ENCODE peak calls at places on chromosome 11, in eight cellular contexts. One of them, this sample, is unnamed.

GRCh38 chr11:89293966-89294679 is 116.4 kb downstream of the TYR start:
- DNase-seq in kidney: peak
- DNase-seq in epithelial cell of esophagus: peak
- DNase-seq in dorsolateral prefrontal cortex: no peak
- DNase-seq in neural progenitor cell: peak
- DNase-seq in cardiac muscle cell: peak
- DNase-seq in right lobe of liver: no peak
- DNase-seq in progenitor cell of endocrine pancreas: peak
- DNase-seq in this sample: peak

GRCh38 chr11:26286472-26287066 is 45.4 kb upstream of the ANO3 start:
- DNase-seq in cardiac muscle cell: peak
- DNase-seq in kidney: no peak
- DNase-seq in dorsolateral prefrontal cortex: no peak
- DNase-seq in neural progenitor cell: peak
- DNase-seq in epithelial cell of esophagus: peak
- DNase-seq in right lobe of liver: no peak
- DNase-seq in progenitor cell of endocrine pancreas: no peak
- DNase-seq in this sample: no peak

GRCh38 chr11:65539401-65540289 is 14.8 kb downstream of the SCYL1 start:
- DNase-seq in dorsolateral prefrontal cortex: no peak
- DNase-seq in cardiac muscle cell: no peak
- DNase-seq in neural progenitor cell: peak
- DNase-seq in progenitor cell of endocrine pancreas: no peak
- DNase-seq in epithelial cell of esophagus: peak
- DNase-seq in right lobe of liver: no peak
- DNase-seq in kidney: peak
- DNase-seq in this sample: no peak

GRCh38 chr11:110526323-110526722 is 96.6 kb downstream of the FDX1 start:
- DNase-seq in neural progenitor cell: no peak
- DNase-seq in dorsolateral prefrontal cortex: no peak
- DNase-seq in cardiac muscle cell: no peak
- DNase-seq in kidney: no peak
- DNase-seq in progenitor cell of endocrine pancreas: no peak
- DNase-seq in epithelial cell of esophagus: no peak
- DNase-seq in right lobe of liver: no peak
- DNase-seq in this sample: no peak

GRCh38 chr11:62548545-62549335 is 2.1 kb upstream of the AHNAK start:
- DNase-seq in progenitor cell of endocrine pancreas: no peak
- DNase-seq in epithelial cell of esophagus: no peak
- DNase-seq in right lobe of liver: peak
- DNase-seq in cardiac muscle cell: no peak
- DNase-seq in neural progenitor cell: no peak
- DNase-seq in kidney: no peak
- DNase-seq in dorsolateral prefrontal cortex: no peak
- DNase-seq in this sample: no peak

GRCh38 chr11:129938764-129939163 is 43.4 kb upstream of the NFRKB start:
- DNase-seq in neural progenitor cell: no peak
- DNase-seq in cardiac muscle cell: no peak
- DNase-seq in kidney: no peak
- DNase-seq in epithelial cell of esophagus: no peak
- DNase-seq in progenitor cell of endocrine pancreas: no peak
- DNase-seq in right lobe of liver: no peak
- DNase-seq in dorsolateral prefrontal cortex: no peak
- DNase-seq in this sample: no peak

GRCh38 chr11:120972621-120973020 is 51.3 kb upstream of the TBCEL start:
- DNase-seq in kidney: no peak
- DNase-seq in progenitor cell of endocrine pancreas: no peak
- DNase-seq in cardiac muscle cell: no peak
- DNase-seq in neural progenitor cell: no peak
- DNase-seq in dorsolateral prefrontal cortex: no peak
- DNase-seq in right lobe of liver: no peak
- DNase-seq in epithelial cell of esophagus: no peak
- DNase-seq in this sample: no peak

GRCh38 chr11:62353841-62354240 is 16.6 kb downstream of the ASRGL1 start:
- DNase-seq in epithelial cell of esophagus: peak
- DNase-seq in cardiac muscle cell: no peak
- DNase-seq in dorsolateral prefrontal cortex: no peak
- DNase-seq in progenitor cell of endocrine pancreas: no peak
- DNase-seq in right lobe of liver: no peak
- DNase-seq in kidney: no peak
- DNase-seq in neural progenitor cell: no peak
- DNase-seq in this sample: no peak

GRCh38 chr11:88246680-88247079 is 71.4 kb upstream of the RAB38 start:
- DNase-seq in neural progenitor cell: no peak
- DNase-seq in kidney: no peak
- DNase-seq in epithelial cell of esophagus: peak
- DNase-seq in cardiac muscle cell: no peak
- DNase-seq in right lobe of liver: no peak
- DNase-seq in dorsolateral prefrontal cortex: no peak
- DNase-seq in progenitor cell of endocrine pancreas: no peak
- DNase-seq in this sample: peak

GRCh38 chr11:63405114-63405513 is 35.5 kb downstream of the SLC22A9 start:
- DNase-seq in epithelial cell of esophagus: peak
- DNase-seq in right lobe of liver: no peak
- DNase-seq in neural progenitor cell: no peak
- DNase-seq in kidney: no peak
- DNase-seq in progenitor cell of endocrine pancreas: no peak
- DNase-seq in dorsolateral prefrontal cortex: no peak
- DNase-seq in cardiac muscle cell: no peak
- DNase-seq in this sample: no peak

GRCh38 chr11:96200243-96200642 is 142.8 kb downstream of the MAML2 start:
- DNase-seq in progenitor cell of endocrine pancreas: no peak
- DNase-seq in right lobe of liver: no peak
- DNase-seq in cardiac muscle cell: no peak
- DNase-seq in dorsolateral prefrontal cortex: no peak
- DNase-seq in epithelial cell of esophagus: no peak
- DNase-seq in neural progenitor cell: no peak
- DNase-seq in kidney: no peak
- DNase-seq in this sample: peak

GRCh38 chr11:128039140-128040021 is 548.0 kb downstream of the ETS1 start:
- DNase-seq in epithelial cell of esophagus: peak
- DNase-seq in neural progenitor cell: no peak
- DNase-seq in kidney: peak
- DNase-seq in dorsolateral prefrontal cortex: no peak
- DNase-seq in right lobe of liver: no peak
- DNase-seq in progenitor cell of endocrine pancreas: no peak
- DNase-seq in cardiac muscle cell: no peak
- DNase-seq in this sample: peak

GRCh38 chr11:63599211-63600122 is 14.8 kb downstream of the PLAAT3 start:
- DNase-seq in dorsolateral prefrontal cortex: no peak
- DNase-seq in progenitor cell of endocrine pancreas: no peak
- DNase-seq in right lobe of liver: no peak
- DNase-seq in neural progenitor cell: no peak
- DNase-seq in kidney: no peak
- DNase-seq in cardiac muscle cell: no peak
- DNase-seq in epithelial cell of esophagus: peak
- DNase-seq in this sample: peak

GRCh38 chr11:88338223-88338661 is 706 bp upstream of the CTSC start:
- DNase-seq in neural progenitor cell: peak
- DNase-seq in epithelial cell of esophagus: peak
- DNase-seq in kidney: peak
- DNase-seq in progenitor cell of endocrine pancreas: no peak
- DNase-seq in dorsolateral prefrontal cortex: no peak
- DNase-seq in cardiac muscle cell: peak
- DNase-seq in right lobe of liver: peak
- DNase-seq in this sample: peak

GRCh38 chr11:37770145-37770544 is 1172.1 kb upstream of the RAG2 start:
- DNase-seq in dorsolateral prefrontal cortex: no peak
- DNase-seq in epithelial cell of esophagus: peak
- DNase-seq in progenitor cell of endocrine pancreas: no peak
- DNase-seq in cardiac muscle cell: no peak
- DNase-seq in neural progenitor cell: no peak
- DNase-seq in kidney: no peak
- DNase-seq in right lobe of liver: no peak
- DNase-seq in this sample: no peak

GRCh38 chr11:118132385-118133151 is 20.1 kb downstream of the SCN4B start:
- DNase-seq in progenitor cell of endocrine pancreas: no peak
- DNase-seq in neural progenitor cell: no peak
- DNase-seq in cardiac muscle cell: no peak
- DNase-seq in dorsolateral prefrontal cortex: no peak
- DNase-seq in kidney: no peak
- DNase-seq in right lobe of liver: no peak
- DNase-seq in epithelial cell of esophagus: peak
- DNase-seq in this sample: no peak

GRCh38 chr11:26578998-26579635 is 7.1 kb upstream of the MUC15 start:
- DNase-seq in epithelial cell of esophagus: peak
- DNase-seq in right lobe of liver: no peak
- DNase-seq in cardiac muscle cell: no peak
- DNase-seq in neural progenitor cell: no peak
- DNase-seq in progenitor cell of endocrine pancreas: no peak
- DNase-seq in kidney: no peak
- DNase-seq in dorsolateral prefrontal cortex: no peak
- DNase-seq in this sample: no peak

GRCh38 chr11:70504246-70505020 is 106.1 kb downstream of the CTTN start:
- DNase-seq in kidney: peak
- DNase-seq in progenitor cell of endocrine pancreas: no peak
- DNase-seq in neural progenitor cell: no peak
- DNase-seq in cardiac muscle cell: no peak
- DNase-seq in right lobe of liver: peak
- DNase-seq in dorsolateral prefrontal cortex: no peak
- DNase-seq in epithelial cell of esophagus: no peak
- DNase-seq in this sample: no peak

GRCh38 chr11:41659990-41660389 is 200.5 kb upstream of the LRRC4C start:
- DNase-seq in cardiac muscle cell: peak
- DNase-seq in progenitor cell of endocrine pancreas: no peak
- DNase-seq in neural progenitor cell: no peak
- DNase-seq in epithelial cell of esophagus: no peak
- DNase-seq in right lobe of liver: no peak
- DNase-seq in kidney: no peak
- DNase-seq in dorsolateral prefrontal cortex: no peak
- DNase-seq in this sample: no peak

GRCh38 chr11:12165237-12165875 is 55.0 kb downstream of the MICAL2 start:
- DNase-seq in dorsolateral prefrontal cortex: no peak
- DNase-seq in cardiac muscle cell: no peak
- DNase-seq in epithelial cell of esophagus: peak
- DNase-seq in kidney: no peak
- DNase-seq in progenitor cell of endocrine pancreas: no peak
- DNase-seq in right lobe of liver: no peak
- DNase-seq in neural progenitor cell: no peak
- DNase-seq in this sample: no peak

GRCh38 chr11:12162652-12163051 is 52.3 kb downstream of the MICAL2 start:
- DNase-seq in kidney: no peak
- DNase-seq in progenitor cell of endocrine pancreas: no peak
- DNase-seq in right lobe of liver: no peak
- DNase-seq in epithelial cell of esophagus: no peak
- DNase-seq in neural progenitor cell: no peak
- DNase-seq in cardiac muscle cell: no peak
- DNase-seq in dorsolateral prefrontal cortex: no peak
- DNase-seq in this sample: no peak

GRCh38 chr11:12161603-12162350 is 51.4 kb downstream of the MICAL2 start:
- DNase-seq in progenitor cell of endocrine pancreas: no peak
- DNase-seq in cardiac muscle cell: no peak
- DNase-seq in epithelial cell of esophagus: no peak
- DNase-seq in dorsolateral prefrontal cortex: no peak
- DNase-seq in neural progenitor cell: no peak
- DNase-seq in kidney: no peak
- DNase-seq in right lobe of liver: no peak
- DNase-seq in this sample: no peak

GRCh38 chr11:12164061-12165014 is 53.9 kb downstream of the MICAL2 start:
- DNase-seq in dorsolateral prefrontal cortex: no peak
- DNase-seq in progenitor cell of endocrine pancreas: no peak
- DNase-seq in right lobe of liver: no peak
- DNase-seq in neural progenitor cell: no peak
- DNase-seq in epithelial cell of esophagus: peak
- DNase-seq in kidney: no peak
- DNase-seq in cardiac muscle cell: no peak
- DNase-seq in this sample: peak

GRCh38 chr11:12163181-12163841 is 52.9 kb downstream of the MICAL2 start:
- DNase-seq in progenitor cell of endocrine pancreas: no peak
- DNase-seq in epithelial cell of esophagus: peak
- DNase-seq in neural progenitor cell: no peak
- DNase-seq in kidney: no peak
- DNase-seq in dorsolateral prefrontal cortex: no peak
- DNase-seq in right lobe of liver: no peak
- DNase-seq in cardiac muscle cell: peak
- DNase-seq in this sample: peak
- TF ChIP-seq CTCF in progenitor cell of endocrine pancreas: no peak
- TF ChIP-seq CTCF in epithelial cell of esophagus: no peak
- TF ChIP-seq CTCF in neural progenitor cell: no peak
- TF ChIP-seq CTCF in kidney: no peak
- TF ChIP-seq CTCF in dorsolateral prefrontal cortex: no peak
- TF ChIP-seq CTCF in right lobe of liver: no peak
- TF ChIP-seq CTCF in cardiac muscle cell: no peak
- TF ChIP-seq CTCF in this sample: no peak

GRCh38 chr11:132024587-132025295 is 654.3 kb downstream of the NTM start:
- DNase-seq in epithelial cell of esophagus: peak
- DNase-seq in cardiac muscle cell: no peak
- DNase-seq in progenitor cell of endocrine pancreas: no peak
- DNase-seq in neural progenitor cell: no peak
- DNase-seq in right lobe of liver: no peak
- DNase-seq in dorsolateral prefrontal cortex: no peak
- DNase-seq in kidney: no peak
- DNase-seq in this sample: peak
- TF ChIP-seq CTCF in epithelial cell of esophagus: no peak
- TF ChIP-seq CTCF in cardiac muscle cell: no peak
- TF ChIP-seq CTCF in progenitor cell of endocrine pancreas: no peak
- TF ChIP-seq CTCF in neural progenitor cell: no peak
- TF ChIP-seq CTCF in right lobe of liver: no peak
- TF ChIP-seq CTCF in dorsolateral prefrontal cortex: no peak
- TF ChIP-seq CTCF in kidney: no peak
- TF ChIP-seq CTCF in this sample: no peak

GRCh38 chr11:112756166-112756565 is 205.1 kb upstream of the NCAM1 start:
- DNase-seq in kidney: peak
- DNase-seq in epithelial cell of esophagus: no peak
- DNase-seq in dorsolateral prefrontal cortex: no peak
- DNase-seq in cardiac muscle cell: no peak
- DNase-seq in right lobe of liver: no peak
- DNase-seq in neural progenitor cell: no peak
- DNase-seq in progenitor cell of endocrine pancreas: no peak
- DNase-seq in this sample: no peak

GRCh38 chr11:112751763-112752162 is 209.5 kb upstream of the NCAM1 start:
- DNase-seq in dorsolateral prefrontal cortex: no peak
- DNase-seq in kidney: no peak
- DNase-seq in progenitor cell of endocrine pancreas: no peak
- DNase-seq in epithelial cell of esophagus: no peak
- DNase-seq in right lobe of liver: no peak
- DNase-seq in cardiac muscle cell: no peak
- DNase-seq in neural progenitor cell: no peak
- DNase-seq in this sample: no peak

GRCh38 chr11:112751312-112751711 is 209.9 kb upstream of the NCAM1 start:
- DNase-seq in epithelial cell of esophagus: no peak
- DNase-seq in neural progenitor cell: no peak
- DNase-seq in kidney: no peak
- DNase-seq in cardiac muscle cell: no peak
- DNase-seq in progenitor cell of endocrine pancreas: no peak
- DNase-seq in dorsolateral prefrontal cortex: no peak
- DNase-seq in right lobe of liver: no peak
- DNase-seq in this sample: no peak

GRCh38 chr11:112752563-112752962 is 208.7 kb upstream of the NCAM1 start:
- DNase-seq in cardiac muscle cell: no peak
- DNase-seq in progenitor cell of endocrine pancreas: no peak
- DNase-seq in epithelial cell of esophagus: no peak
- DNase-seq in kidney: no peak
- DNase-seq in dorsolateral prefrontal cortex: no peak
- DNase-seq in right lobe of liver: no peak
- DNase-seq in neural progenitor cell: no peak
- DNase-seq in this sample: no peak

GRCh38 chr11:112753706-112754105 is 207.5 kb upstream of the NCAM1 start:
- DNase-seq in progenitor cell of endocrine pancreas: no peak
- DNase-seq in cardiac muscle cell: no peak
- DNase-seq in neural progenitor cell: no peak
- DNase-seq in kidney: no peak
- DNase-seq in dorsolateral prefrontal cortex: no peak
- DNase-seq in epithelial cell of esophagus: no peak
- DNase-seq in right lobe of liver: no peak
- DNase-seq in this sample: no peak
- TF ChIP-seq CTCF in progenitor cell of endocrine pancreas: no peak
- TF ChIP-seq CTCF in cardiac muscle cell: no peak
- TF ChIP-seq CTCF in neural progenitor cell: no peak
- TF ChIP-seq CTCF in kidney: no peak
- TF ChIP-seq CTCF in dorsolateral prefrontal cortex: no peak
- TF ChIP-seq CTCF in epithelial cell of esophagus: no peak
- TF ChIP-seq CTCF in right lobe of liver: no peak
- TF ChIP-seq CTCF in this sample: no peak

GRCh38 chr11:11148104-11148509 is 204.9 kb downstream of the CSNK2A3 start:
- DNase-seq in right lobe of liver: peak
- DNase-seq in epithelial cell of esophagus: peak
- DNase-seq in cardiac muscle cell: peak
- DNase-seq in kidney: peak
- DNase-seq in neural progenitor cell: peak
- DNase-seq in progenitor cell of endocrine pancreas: no peak
- DNase-seq in dorsolateral prefrontal cortex: no peak
- DNase-seq in this sample: peak
- TF ChIP-seq CTCF in right lobe of liver: no peak
- TF ChIP-seq CTCF in epithelial cell of esophagus: peak
- TF ChIP-seq CTCF in cardiac muscle cell: peak
- TF ChIP-seq CTCF in kidney: no peak
- TF ChIP-seq CTCF in neural progenitor cell: peak
- TF ChIP-seq CTCF in progenitor cell of endocrine pancreas: peak
- TF ChIP-seq CTCF in dorsolateral prefrontal cortex: no peak
- TF ChIP-seq CTCF in this sample: peak